ENCODE peak calls at places on chromosomes 11 and 22, in seven cellular contexts. D, Y, C, M, N, G and V are unnamed samples.

GRCh38 chr11:100562102-100562501 is 125.0 kb upstream of the ARHGAP42 start:
- DNase-seq in D (no peak), Y (no peak), C (no peak), M (peak), N (no peak), G (no peak), V (no peak)

GRCh38 chr11:36292311-36292722 is 3.1 kb upstream of the COMMD9 start:
- DNase-seq in D (no peak), Y (no peak), C (no peak), M (peak), N (no peak), G (no peak), V (no peak)

GRCh38 chr11:110097459-110098012 is 4.3 kb downstream of the ZC3H12C start:
- DNase-seq in D (no peak), Y (no peak), C (no peak), M (no peak), N (no peak), G (no peak), V (no peak)

GRCh38 chr11:71358122-71358728 is 90.0 kb downstream of the DHCR7 start:
- DNase-seq in D (no peak), Y (no peak), C (no peak), M (no peak), N (no peak), G (no peak), V (no peak)

GRCh38 chr11:102664001-102664752 is 39.0 kb upstream of the MMP20 start:
- DNase-seq in D (no peak), Y (no peak), C (peak), M (no peak), N (no peak), G (no peak), V (no peak)

GRCh38 chr11:117535201-117535869 is 207.7 kb downstream of the CEP164 start:
- DNase-seq in D (peak), Y (no peak), C (no peak), M (no peak), N (peak), G (no peak), V (peak)

GRCh38 chr22:39229075-39229474 is 15.7 kb downstream of the PDGFB start:
- DNase-seq in D (no peak), Y (no peak), C (no peak), M (no peak), N (no peak), G (no peak), V (no peak)

GRCh38 chr22:26835023-26835422 is 177.6 kb downstream of the MIAT start:
- DNase-seq in D (no peak), Y (no peak), C (no peak), M (no peak), N (no peak), G (no peak), V (no peak)

GRCh38 chr11:119108857-119109221 is 1.7 kb downstream of the C2CD2L start:
- DNase-seq in D (no peak), Y (no peak), C (peak), M (no peak), N (no peak), G (no peak), V (no peak)

GRCh38 chr11:105202844-105203548 is 63.4 kb upstream of the CARD18 start:
- DNase-seq in D (no peak), Y (no peak), C (peak), M (peak), N (no peak), G (no peak), V (no peak)

GRCh38 chr22:24553597-24554315 is 1.2 kb downstream of the GUCD1 start:
- DNase-seq in D (peak), Y (no peak), C (peak), M (peak), N (peak), G (no peak), V (no peak)

GRCh38 chr11:46120361-46120710 is 918 bp downstream of the PHF21A start:
- DNase-seq in D (no peak), Y (peak), C (no peak), M (no peak), N (no peak), G (peak), V (peak)

GRCh38 chr22:36641902-36642640 is 61.5 kb downstream of the CACNG2 start:
- DNase-seq in D (no peak), Y (no peak), C (no peak), M (no peak), N (no peak), G (no peak), V (no peak)

GRCh38 chr11:77287615-77288273 is 13.7 kb downstream of the GDPD4 start:
- DNase-seq in D (no peak), Y (no peak), C (no peak), M (peak), N (no peak), G (no peak), V (no peak)

GRCh38 chr11:133163463-133164419 is 368.6 kb downstream of the OPCML start:
- DNase-seq in D (no peak), Y (peak), C (peak), M (peak), N (no peak), G (no peak), V (no peak)

GRCh38 chr22:17117890-17118289 is 3.3 kb downstream of the TMEM121B start:
- DNase-seq in D (no peak), Y (no peak), C (no peak), M (no peak), N (no peak), G (no peak), V (no peak)